ENCODE peak calls at places on chromosomes 16 and 17, in four cellular contexts. K is GM12865; T is CD8-positive, alpha-beta T cell; S is kidney. N is an unnamed sample.

GRCh38 chr17:4583796-4584124 is 569 bp upstream of the SMTNL2 start:
- DNase-seq in K (no peak), T (no peak), S (no peak), N (no peak)

GRCh38 chr16:918068-918467 is 52.7 kb downstream of the LMF1 start:
- DNase-seq in K (no peak), T (no peak), S (peak; percentile 75), N (no peak)

GRCh38 chr17:50943575-50943933 is 77.4 kb upstream of the TOB1 start:
- DNase-seq in K (no peak), T (no peak), S (peak; percentile 39), N (peak; percentile 9)

GRCh38 chr16:73202176-73202729 is 154.3 kb upstream of the ZFHX3 start:
- DNase-seq in K (no peak), T (no peak), S (no peak), N (no peak)

GRCh38 chr17:48907713-48908046 is 527 bp upstream of the UBE2Z start:
- DNase-seq in K (no peak), T (no peak), S (no peak), N (no peak)

GRCh38 chr17:56653877-56654276 is 60.4 kb downstream of the NOG start:
- DNase-seq in K (peak; percentile 77), T (peak; percentile 21), S (no peak), N (peak; percentile 74)

GRCh38 chr16:54076006-54076504 is 210.5 kb downstream of the IRX3 start:
- DNase-seq in K (no peak), T (no peak), S (no peak), N (no peak)

GRCh38 chr16:48537275-48537674 is 72.7 kb downstream of the N4BP1 start:
- DNase-seq in K (peak; percentile 46), T (no peak), S (peak; percentile 68), N (no peak)

GRCh38 chr16:16038950-16039349 is 89.5 kb downstream of the ABCC1 start:
- DNase-seq in K (peak; percentile 12), T (no peak), S (no peak), N (no peak)

GRCh38 chr16:69404275-69404805 is 18.5 kb upstream of the TERF2 start:
- DNase-seq in K (no peak), T (no peak), S (peak; percentile 87), N (no peak)

GRCh38 chr16:85750827-85751641 is at the start of gene C16orf74:
- DNase-seq in K (peak; percentile 66), T (no peak), S (peak; percentile 83), N (peak; percentile 89)

GRCh38 chr17:8189041-8189710 is 804 bp downstream of the BORCS6 start:
- DNase-seq in K (peak; percentile 35), T (peak; percentile 19), S (peak; percentile 85), N (no peak)

GRCh38 chr16:75482434-75483205 is 12.6 kb downstream of the CHST6 start:
- DNase-seq in K (no peak), T (no peak), S (no peak), N (no peak)

GRCh38 chr16:84816023-84816422 is 3.8 kb upstream of the CRISPLD2 start:
- DNase-seq in K (no peak), T (no peak), S (peak; percentile 42), N (no peak)

GRCh38 chr17:63780507-63780906 is 6.5 kb downstream of the DDX42 start:
- DNase-seq in K (no peak), T (no peak), S (no peak), N (no peak)

GRCh38 chr16:85234310-85235235 is 122.3 kb upstream of the CIBAR2 start:
- DNase-seq in K (no peak), T (no peak), S (peak; percentile 92), N (no peak)

GRCh38 chr16:83771306-83771942 is 36.4 kb upstream of the HSBP1 start:
- DNase-seq in K (no peak), T (no peak), S (peak; percentile 82), N (no peak)

GRCh38 chr17:32258383-32259121 is 7.1 kb upstream of the RHBDL3 start:
- DNase-seq in K (no peak), T (no peak), S (peak; percentile 14), N (no peak)

GRCh38 chr16:4691666-4692412 is 1.5 kb upstream of the NUDT16L1 start:
- DNase-seq in K (no peak), T (no peak), S (peak; percentile 66), N (no peak)

GRCh38 chr16:85556456-85557082 is 56.6 kb upstream of the GSE1 start:
- DNase-seq in K (peak; percentile 81), T (peak; percentile 48), S (peak; percentile 90), N (peak; percentile 86)

GRCh38 chr17:61605692-61606091 is 14.7 kb upstream of the NACA2 start:
- DNase-seq in K (no peak), T (no peak), S (no peak), N (no peak)

GRCh38 chr16:22300427-22301071 is 3.3 kb downstream of the POLR3E start:
- DNase-seq in K (peak; percentile 69), T (peak; percentile 14), S (no peak), N (peak; percentile 59)

GRCh38 chr16:66204761-66205160 is 161.7 kb upstream of the CDH5 start:
- DNase-seq in K (no peak), T (no peak), S (no peak), N (no peak)

GRCh38 chr17:19389386-19389785 is 2.4 kb upstream of the MFAP4 start:
- DNase-seq in K (no peak), T (no peak), S (peak; percentile 2), N (no peak)

GRCh38 chr17:41352597-41353366 is 2.2 kb upstream of the KRT33A start:
- DNase-seq in K (no peak), T (no peak), S (no peak), N (no peak)

GRCh38 chr17:62950067-62950466 is 16.0 kb upstream of the TANC2 start:
- DNase-seq in K (no peak), T (no peak), S (no peak), N (no peak)

GRCh38 chr16:81456523-81457325 is 12.1 kb downstream of the CMIP start:
- DNase-seq in K (no peak), T (no peak), S (no peak), N (no peak)

GRCh38 chr16:64278196-64278595 is 843.7 kb downstream of the CDH11 start:
- DNase-seq in K (no peak), T (no peak), S (no peak), N (no peak)

GRCh38 chr17:21375757-21376584 is at the start of gene KCNJ12:
- DNase-seq in K (no peak), T (no peak), S (no peak), N (no peak)

GRCh38 chr16:12539185-12539929 is 264.3 kb downstream of the CPPED1 start:
- DNase-seq in K (peak; percentile 93), T (no peak), S (no peak), N (peak; percentile 38)

GRCh38 chr16:49862694-49863093 is 6.8 kb upstream of the ZNF423 start:
- DNase-seq in K (no peak), T (no peak), S (no peak), N (no peak)

GRCh38 chr16:16027728-16028310 is 78.4 kb downstream of the ABCC1 start:
- DNase-seq in K (no peak), T (no peak), S (no peak), N (no peak)

DNA sequence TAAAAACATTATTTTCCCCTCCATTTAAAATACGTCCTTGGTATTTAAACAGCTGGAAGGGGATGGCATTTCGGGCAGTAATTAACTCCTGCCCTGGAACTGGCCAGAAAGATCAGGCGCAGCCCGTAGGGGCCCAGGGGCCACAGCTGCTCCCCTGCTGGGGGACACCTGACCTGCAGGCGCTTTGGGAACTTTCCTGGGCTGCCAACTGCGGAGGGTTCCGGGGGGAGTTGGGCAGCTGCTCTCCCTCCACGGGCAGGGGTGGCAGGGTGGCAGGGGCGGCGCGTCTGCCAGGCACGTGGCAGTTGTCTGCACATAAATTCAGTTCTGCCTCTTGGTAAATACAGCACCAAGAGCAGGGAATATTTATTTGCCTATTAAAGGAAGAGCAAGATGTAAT is 30.1 kb upstream of the CHMP6 start:
- DNase-seq in K (no peak), T (no peak), S (peak; percentile 61), N (no peak)
- TF ChIP-seq CTCF in K (no peak), T (no peak), S (no peak), N (no peak)

DNA sequence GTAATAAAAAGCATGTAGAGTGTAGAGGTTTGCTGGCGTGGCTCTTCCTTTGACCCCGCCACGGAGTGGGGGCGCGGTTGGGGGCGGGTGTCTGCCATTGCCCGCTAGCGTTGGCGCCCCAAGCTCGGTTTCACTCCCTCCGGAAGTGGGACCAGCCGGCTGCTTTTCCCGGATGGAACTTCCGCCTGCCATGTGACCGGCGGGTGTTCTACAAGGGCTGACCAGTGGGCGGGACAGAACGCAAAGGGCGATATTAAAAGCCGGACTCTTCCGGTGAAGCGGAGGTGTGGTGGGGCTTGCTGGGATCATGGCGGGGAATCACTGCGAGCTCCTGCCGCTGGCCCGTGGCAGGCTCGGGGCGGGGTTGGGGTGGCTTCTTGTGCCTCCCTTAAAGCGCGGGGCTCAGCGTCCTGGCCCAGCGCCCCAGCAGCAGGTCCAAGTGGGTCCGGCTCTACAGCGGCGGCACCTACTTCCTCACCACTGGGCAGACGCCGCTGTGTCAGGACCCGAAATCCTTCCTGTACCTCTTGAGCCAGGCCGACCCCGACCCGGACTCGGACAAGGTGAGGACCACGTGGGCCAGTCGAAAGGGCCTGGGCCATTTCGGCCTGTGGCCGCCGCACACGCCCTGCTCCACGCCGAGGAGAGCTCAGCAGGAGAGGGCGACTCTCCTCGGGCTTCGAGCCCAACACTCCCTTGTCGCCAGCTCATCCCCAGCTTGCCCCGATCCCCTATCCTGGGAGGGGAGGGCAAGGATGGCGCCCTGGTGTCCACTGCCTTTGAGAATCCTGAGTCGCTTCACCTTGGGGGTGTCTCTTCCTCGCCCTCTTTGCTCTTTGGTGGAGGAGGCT is 65.6 kb downstream of the PDPK1 start:
- DNase-seq in K (peak; percentile 97), T (peak; percentile 68), S (peak; percentile 98), N (peak; percentile 99)
- TF ChIP-seq CTCF in K (no peak), T (no peak), S (no peak), N (no peak)

DNA sequence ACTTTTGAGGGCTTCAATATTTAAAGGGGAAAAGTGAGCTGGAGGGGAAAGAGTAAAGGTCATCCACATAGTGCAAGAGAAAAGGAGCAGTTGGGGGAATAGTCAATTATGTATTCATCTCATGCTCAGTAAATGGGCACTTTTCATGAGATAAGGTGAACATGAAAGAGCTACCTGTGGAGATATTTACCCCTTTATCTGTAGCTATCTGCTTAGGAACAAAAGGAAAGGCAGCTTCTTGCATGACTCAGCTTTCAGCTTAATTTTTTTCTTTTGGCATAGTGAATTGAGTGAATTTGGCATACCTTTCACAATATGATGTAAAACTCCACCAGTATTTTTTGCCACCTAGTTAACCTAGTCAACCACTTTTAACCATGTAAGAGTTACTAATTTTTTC is 26.4 kb downstream of the CPD start:
- DNase-seq in K (no peak), T (no peak), S (no peak), N (no peak)
- TF ChIP-seq CTCF in K (no peak), T (no peak), S (no peak), N (no peak)

DNA sequence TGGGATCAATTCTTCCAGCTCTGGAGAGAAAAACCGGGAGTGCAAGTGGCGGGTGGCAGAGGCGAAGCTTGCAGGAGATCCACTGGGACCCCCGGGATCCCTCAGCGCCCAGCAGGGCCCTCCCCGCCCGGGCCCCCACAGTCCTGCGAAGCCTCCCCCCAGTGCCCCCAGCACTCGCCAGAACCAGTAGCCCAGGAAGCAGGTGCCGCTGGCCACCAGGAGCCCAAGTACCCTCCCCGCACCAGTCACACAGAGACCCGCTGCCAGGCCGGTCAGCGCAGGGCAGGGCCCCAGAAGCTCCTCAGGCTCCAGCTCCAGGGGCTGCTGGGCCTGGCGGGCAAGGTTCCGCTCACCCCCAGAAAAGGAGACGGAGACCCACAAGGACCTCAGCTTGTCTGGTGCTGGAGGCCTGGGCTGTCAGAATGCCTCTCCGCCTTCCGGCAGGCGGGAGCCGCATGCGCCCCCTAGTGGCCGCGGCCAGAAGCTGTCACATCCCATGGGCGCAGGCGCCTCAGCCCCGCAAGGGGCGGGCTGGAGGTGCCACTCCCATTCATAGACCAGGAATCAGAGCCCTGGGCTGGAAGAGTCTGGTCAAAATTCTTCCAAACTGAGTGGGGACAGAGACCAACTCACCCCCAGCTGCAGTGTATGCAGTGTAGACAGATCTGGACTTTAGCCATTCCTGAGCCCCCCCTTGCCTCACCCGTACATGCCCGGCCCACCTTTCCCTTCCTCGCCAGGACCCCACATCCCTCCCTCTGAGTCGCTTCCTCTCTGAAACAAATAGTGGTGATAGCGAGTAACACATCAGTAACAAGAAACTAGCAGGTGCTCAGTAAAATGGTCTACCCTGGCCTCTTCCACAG is 1002.3 kb downstream of the KCNJ18 start:
- DNase-seq in K (no peak), T (no peak), S (no peak), N (no peak)
- TF ChIP-seq CTCF in K (peak; percentile 30), T (no peak), S (no peak), N (no peak)

N was measured in GM20000.